ENCODE peak calls at places on chromosome 3, in ten cellular contexts. One of them, this sample, is unnamed.
A peak's percentile ranks its signal among the peaks of the same experiment; 100 is the strongest.

GRCh38 chr3:137792633-137793271 is 28.6 kb downstream of the SOX14 start:
- DNase-seq in endodermal cell: peak; percentile 85
- DNase-seq in left lung: no peak
- DNase-seq in mucosa of descending colon: peak; percentile 10
- DNase-seq in HL-60: peak; percentile 16
- DNase-seq in MM.1S: peak; percentile 66
- DNase-seq in fibroblast of villous mesenchyme: peak; percentile 20
- DNase-seq in progenitor cell of endocrine pancreas: no peak
- DNase-seq in gastrocnemius medialis: no peak
- DNase-seq in fibroblast of pulmonary artery: peak; percentile 43
- DNase-seq in this sample: no peak

GRCh38 chr3:67357610-67358458 is 296.6 kb downstream of the SUCLG2 start:
- DNase-seq in endodermal cell: peak; percentile 89
- DNase-seq in left lung: no peak
- DNase-seq in mucosa of descending colon: peak; percentile 23
- DNase-seq in HL-60: no peak
- DNase-seq in MM.1S: no peak
- DNase-seq in fibroblast of villous mesenchyme: peak; percentile 40
- DNase-seq in progenitor cell of endocrine pancreas: no peak
- DNase-seq in gastrocnemius medialis: no peak
- DNase-seq in fibroblast of pulmonary artery: peak; percentile 51
- DNase-seq in this sample: no peak

GRCh38 chr3:11534011-11534782 is 109.5 kb downstream of the VGLL4 start:
- DNase-seq in endodermal cell: no peak
- DNase-seq in left lung: no peak
- DNase-seq in mucosa of descending colon: no peak
- DNase-seq in HL-60: no peak
- DNase-seq in MM.1S: no peak
- DNase-seq in fibroblast of villous mesenchyme: no peak
- DNase-seq in progenitor cell of endocrine pancreas: no peak
- DNase-seq in gastrocnemius medialis: no peak
- DNase-seq in fibroblast of pulmonary artery: no peak
- DNase-seq in this sample: no peak

GRCh38 chr3:173411288-173412064 is 13.9 kb downstream of the NLGN1 start:
- DNase-seq in endodermal cell: no peak
- DNase-seq in left lung: peak; percentile 41
- DNase-seq in mucosa of descending colon: peak; percentile 20
- DNase-seq in HL-60: no peak
- DNase-seq in MM.1S: peak; percentile 33
- DNase-seq in fibroblast of villous mesenchyme: peak; percentile 46
- DNase-seq in progenitor cell of endocrine pancreas: no peak
- DNase-seq in gastrocnemius medialis: no peak
- DNase-seq in fibroblast of pulmonary artery: peak; percentile 59
- DNase-seq in this sample: no peak

GRCh38 chr3:156795890-156796451 is 30.2 kb upstream of the LEKR1 start:
- DNase-seq in endodermal cell: no peak
- DNase-seq in left lung: no peak
- DNase-seq in mucosa of descending colon: no peak
- DNase-seq in HL-60: no peak
- DNase-seq in MM.1S: peak; percentile 45
- DNase-seq in fibroblast of villous mesenchyme: peak; percentile 42
- DNase-seq in progenitor cell of endocrine pancreas: no peak
- DNase-seq in gastrocnemius medialis: no peak
- DNase-seq in fibroblast of pulmonary artery: no peak
- DNase-seq in this sample: no peak

GRCh38 chr3:43539321-43539720 is 82.5 kb downstream of the ANO10 start:
- DNase-seq in endodermal cell: peak; percentile 67
- DNase-seq in left lung: no peak
- DNase-seq in mucosa of descending colon: no peak
- DNase-seq in HL-60: no peak
- DNase-seq in MM.1S: no peak
- DNase-seq in fibroblast of villous mesenchyme: no peak
- DNase-seq in progenitor cell of endocrine pancreas: no peak
- DNase-seq in gastrocnemius medialis: no peak
- DNase-seq in fibroblast of pulmonary artery: no peak
- DNase-seq in this sample: no peak

GRCh38 chr3:8556470-8556869 is 54.8 kb downstream of the LMCD1 start:
- DNase-seq in endodermal cell: no peak
- DNase-seq in left lung: no peak
- DNase-seq in mucosa of descending colon: no peak
- DNase-seq in HL-60: no peak
- DNase-seq in MM.1S: no peak
- DNase-seq in fibroblast of villous mesenchyme: no peak
- DNase-seq in progenitor cell of endocrine pancreas: no peak
- DNase-seq in gastrocnemius medialis: no peak
- DNase-seq in fibroblast of pulmonary artery: no peak
- DNase-seq in this sample: no peak

GRCh38 chr3:152320201-152320617 is 51.5 kb downstream of the MBNL1 start:
- DNase-seq in endodermal cell: no peak
- DNase-seq in left lung: no peak
- DNase-seq in mucosa of descending colon: no peak
- DNase-seq in HL-60: no peak
- DNase-seq in MM.1S: no peak
- DNase-seq in fibroblast of villous mesenchyme: peak; percentile 48
- DNase-seq in progenitor cell of endocrine pancreas: no peak
- DNase-seq in gastrocnemius medialis: no peak
- DNase-seq in fibroblast of pulmonary artery: peak; percentile 67
- DNase-seq in this sample: no peak

GRCh38 chr3:134330895-134331810 is 43.1 kb downstream of the AMOTL2 start:
- DNase-seq in endodermal cell: peak; percentile 77
- DNase-seq in left lung: peak; percentile 43
- DNase-seq in mucosa of descending colon: no peak
- DNase-seq in HL-60: no peak
- DNase-seq in MM.1S: no peak
- DNase-seq in fibroblast of villous mesenchyme: peak; percentile 48
- DNase-seq in progenitor cell of endocrine pancreas: no peak
- DNase-seq in gastrocnemius medialis: no peak
- DNase-seq in fibroblast of pulmonary artery: peak; percentile 60
- DNase-seq in this sample: no peak

GRCh38 chr3:14511971-14512943 is 27.9 kb downstream of the GRIP2 start:
- DNase-seq in endodermal cell: peak; percentile 49
- DNase-seq in left lung: no peak
- DNase-seq in mucosa of descending colon: no peak
- DNase-seq in HL-60: no peak
- DNase-seq in MM.1S: no peak
- DNase-seq in fibroblast of villous mesenchyme: no peak
- DNase-seq in progenitor cell of endocrine pancreas: no peak
- DNase-seq in gastrocnemius medialis: no peak
- DNase-seq in fibroblast of pulmonary artery: no peak
- DNase-seq in this sample: no peak

GRCh38 chr3:175070946-175071345 is 211.8 kb downstream of the NAALADL2 start:
- DNase-seq in endodermal cell: no peak
- DNase-seq in left lung: peak; percentile 33
- DNase-seq in mucosa of descending colon: no peak
- DNase-seq in HL-60: no peak
- DNase-seq in MM.1S: no peak
- DNase-seq in fibroblast of villous mesenchyme: no peak
- DNase-seq in progenitor cell of endocrine pancreas: no peak
- DNase-seq in gastrocnemius medialis: no peak
- DNase-seq in fibroblast of pulmonary artery: no peak
- DNase-seq in this sample: no peak

DNA sequence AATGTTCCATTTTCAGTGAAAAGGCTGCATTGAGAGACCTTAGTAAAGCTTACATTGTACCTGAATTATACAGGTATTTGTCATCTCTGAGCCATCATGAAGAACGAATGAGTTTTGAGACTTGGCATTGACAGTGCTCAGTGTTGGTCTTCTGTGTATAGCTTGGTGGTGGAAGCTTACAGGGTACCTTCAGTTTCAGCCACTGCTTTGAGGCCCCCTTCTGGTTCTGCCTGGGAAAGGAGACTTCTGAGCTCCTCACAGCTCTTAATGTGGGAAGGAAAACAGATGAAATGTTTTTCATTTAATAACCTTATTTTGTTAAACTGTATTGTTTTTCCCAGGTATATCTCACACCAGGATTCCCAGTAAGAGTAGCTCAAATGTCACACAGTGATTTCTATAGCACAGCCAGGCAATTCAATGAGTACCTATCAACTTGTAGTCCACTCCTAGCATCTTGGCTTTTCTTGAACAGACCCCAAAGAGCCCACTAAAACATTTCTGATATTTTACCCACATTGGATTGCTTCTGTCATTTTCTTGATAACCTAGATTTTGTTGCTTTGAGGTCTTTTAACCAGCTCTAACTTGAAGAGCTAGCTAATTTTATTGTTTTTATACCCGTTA is 5.6 kb downstream of the SERPINI1 start:
- DNase-seq in endodermal cell: peak; percentile 82
- DNase-seq in left lung: no peak
- DNase-seq in mucosa of descending colon: peak; percentile 48
- DNase-seq in HL-60: peak; percentile 46
- DNase-seq in MM.1S: peak; percentile 68
- DNase-seq in fibroblast of villous mesenchyme: peak; percentile 50
- DNase-seq in progenitor cell of endocrine pancreas: no peak
- DNase-seq in gastrocnemius medialis: no peak
- DNase-seq in fibroblast of pulmonary artery: peak; percentile 60
- DNase-seq in this sample: no peak
- TF ChIP-seq CTCF in endodermal cell: peak; percentile 80
- TF ChIP-seq CTCF in left lung: no peak
- TF ChIP-seq CTCF in mucosa of descending colon: no peak
- TF ChIP-seq CTCF in HL-60: peak; percentile 24
- TF ChIP-seq CTCF in MM.1S: peak; percentile 74
- TF ChIP-seq CTCF in fibroblast of villous mesenchyme: peak; percentile 69
- TF ChIP-seq CTCF in progenitor cell of endocrine pancreas: peak; percentile 63
- TF ChIP-seq CTCF in gastrocnemius medialis: no peak
- TF ChIP-seq CTCF in fibroblast of pulmonary artery: peak; percentile 78
- TF ChIP-seq CTCF in this sample: peak; percentile 61

GRCh38 chr3:121855555-121855954 is 20.5 kb downstream of the EAF2 start:
- DNase-seq in endodermal cell: peak; percentile 50
- DNase-seq in left lung: no peak
- DNase-seq in mucosa of descending colon: peak; percentile 19
- DNase-seq in HL-60: no peak
- DNase-seq in MM.1S: no peak
- DNase-seq in fibroblast of villous mesenchyme: peak; percentile 1
- DNase-seq in progenitor cell of endocrine pancreas: no peak
- DNase-seq in gastrocnemius medialis: no peak
- DNase-seq in fibroblast of pulmonary artery: peak; percentile 17
- DNase-seq in this sample: no peak
- TF ChIP-seq CTCF in endodermal cell: peak; percentile 81
- TF ChIP-seq CTCF in left lung: no peak
- TF ChIP-seq CTCF in mucosa of descending colon: no peak
- TF ChIP-seq CTCF in HL-60: no peak
- TF ChIP-seq CTCF in MM.1S: peak; percentile 19
- TF ChIP-seq CTCF in fibroblast of villous mesenchyme: peak; percentile 36
- TF ChIP-seq CTCF in progenitor cell of endocrine pancreas: peak; percentile 58
- TF ChIP-seq CTCF in gastrocnemius medialis: no peak
- TF ChIP-seq CTCF in fibroblast of pulmonary artery: peak; percentile 34
- TF ChIP-seq CTCF in this sample: peak; percentile 23

GRCh38 chr3:49674491-49674983 is 386 bp downstream of the APEH start:
- DNase-seq in endodermal cell: no peak
- DNase-seq in left lung: no peak
- DNase-seq in mucosa of descending colon: peak; percentile 58
- DNase-seq in HL-60: no peak
- DNase-seq in MM.1S: no peak
- DNase-seq in fibroblast of villous mesenchyme: no peak
- DNase-seq in progenitor cell of endocrine pancreas: no peak
- DNase-seq in gastrocnemius medialis: no peak
- DNase-seq in fibroblast of pulmonary artery: no peak
- DNase-seq in this sample: no peak
- TF ChIP-seq CTCF in endodermal cell: no peak
- TF ChIP-seq CTCF in left lung: no peak
- TF ChIP-seq CTCF in mucosa of descending colon: no peak
- TF ChIP-seq CTCF in HL-60: no peak
- TF ChIP-seq CTCF in MM.1S: no peak
- TF ChIP-seq CTCF in fibroblast of villous mesenchyme: no peak
- TF ChIP-seq CTCF in progenitor cell of endocrine pancreas: no peak
- TF ChIP-seq CTCF in gastrocnemius medialis: no peak
- TF ChIP-seq CTCF in fibroblast of pulmonary artery: no peak
- TF ChIP-seq CTCF in this sample: no peak

GRCh38 chr3:159586587-159587202 is 401.9 kb upstream of the IL12A start:
- DNase-seq in endodermal cell: peak; percentile 89
- DNase-seq in left lung: no peak
- DNase-seq in mucosa of descending colon: no peak
- DNase-seq in HL-60: no peak
- DNase-seq in MM.1S: no peak
- DNase-seq in fibroblast of villous mesenchyme: peak; percentile 34
- DNase-seq in progenitor cell of endocrine pancreas: peak; percentile 11
- DNase-seq in gastrocnemius medialis: no peak
- DNase-seq in fibroblast of pulmonary artery: peak; percentile 69
- DNase-seq in this sample: no peak
- TF ChIP-seq CTCF in endodermal cell: peak; percentile 92
- TF ChIP-seq CTCF in left lung: no peak
- TF ChIP-seq CTCF in mucosa of descending colon: no peak
- TF ChIP-seq CTCF in HL-60: no peak
- TF ChIP-seq CTCF in MM.1S: peak; percentile 31
- TF ChIP-seq CTCF in fibroblast of villous mesenchyme: peak; percentile 64
- TF ChIP-seq CTCF in progenitor cell of endocrine pancreas: peak; percentile 69
- TF ChIP-seq CTCF in gastrocnemius medialis: no peak
- TF ChIP-seq CTCF in fibroblast of pulmonary artery: peak; percentile 81
- TF ChIP-seq CTCF in this sample: peak; percentile 45

GRCh38 chr3:120622457-120622856 is 26.3 kb downstream of the NDUFB4 start:
- DNase-seq in endodermal cell: no peak
- DNase-seq in left lung: no peak
- DNase-seq in mucosa of descending colon: no peak
- DNase-seq in HL-60: no peak
- DNase-seq in MM.1S: no peak
- DNase-seq in fibroblast of villous mesenchyme: no peak
- DNase-seq in progenitor cell of endocrine pancreas: no peak
- DNase-seq in gastrocnemius medialis: no peak
- DNase-seq in fibroblast of pulmonary artery: no peak
- DNase-seq in this sample: no peak

GRCh38 chr3:120625199-120625598 is 29.1 kb downstream of the NDUFB4 start:
- DNase-seq in endodermal cell: no peak
- DNase-seq in left lung: no peak
- DNase-seq in mucosa of descending colon: no peak
- DNase-seq in HL-60: no peak
- DNase-seq in MM.1S: no peak
- DNase-seq in fibroblast of villous mesenchyme: no peak
- DNase-seq in progenitor cell of endocrine pancreas: no peak
- DNase-seq in gastrocnemius medialis: no peak
- DNase-seq in fibroblast of pulmonary artery: no peak
- DNase-seq in this sample: no peak

GRCh38 chr3:120623719-120624093 is 27.6 kb downstream of the NDUFB4 start:
- DNase-seq in endodermal cell: no peak
- DNase-seq in left lung: no peak
- DNase-seq in mucosa of descending colon: no peak
- DNase-seq in HL-60: no peak
- DNase-seq in MM.1S: no peak
- DNase-seq in fibroblast of villous mesenchyme: no peak
- DNase-seq in progenitor cell of endocrine pancreas: no peak
- DNase-seq in gastrocnemius medialis: no peak
- DNase-seq in fibroblast of pulmonary artery: no peak
- DNase-seq in this sample: no peak

GRCh38 chr3:120622870-120623718 is 27.0 kb downstream of the NDUFB4 start:
- DNase-seq in endodermal cell: peak; percentile 77
- DNase-seq in left lung: no peak
- DNase-seq in mucosa of descending colon: peak; percentile 16
- DNase-seq in HL-60: peak; percentile 21
- DNase-seq in MM.1S: peak; percentile 53
- DNase-seq in fibroblast of villous mesenchyme: peak; percentile 32
- DNase-seq in progenitor cell of endocrine pancreas: no peak
- DNase-seq in gastrocnemius medialis: no peak
- DNase-seq in fibroblast of pulmonary artery: peak; percentile 25
- DNase-seq in this sample: no peak
- TF ChIP-seq CTCF in endodermal cell: peak; percentile 56
- TF ChIP-seq CTCF in left lung: no peak
- TF ChIP-seq CTCF in mucosa of descending colon: no peak
- TF ChIP-seq CTCF in HL-60: no peak
- TF ChIP-seq CTCF in MM.1S: peak; percentile 64
- TF ChIP-seq CTCF in fibroblast of villous mesenchyme: peak; percentile 19
- TF ChIP-seq CTCF in progenitor cell of endocrine pancreas: peak; percentile 24
- TF ChIP-seq CTCF in gastrocnemius medialis: no peak
- TF ChIP-seq CTCF in fibroblast of pulmonary artery: peak; percentile 8
- TF ChIP-seq CTCF in this sample: peak; percentile 4

This sample was measured in D721Med.